ENCODE peak calls at places on chromosomes 1 and 21, in four cellular contexts. M is choroid plexus epithelial cell, C is endodermal cell, G is BJ. T is an unnamed sample.

GRCh38 chr1:247043406-247043805 is 35.2 kb downstream of the ZNF670 start:
- DNase-seq in M (no peak), C (no peak), G (no peak), T (no peak)

GRCh38 chr21:45818904-45819285 is 162.7 kb upstream of the COL6A1 start:
- DNase-seq in C (no peak), G (peak), M (peak), T (peak)

GRCh38 chr1:219466766-219467165 is 146.1 kb downstream of the ZC3H11B start:
- DNase-seq in G (no peak), C (no peak), M (no peak), T (no peak)

GRCh38 chr1:226497276-226497833 is 51.2 kb upstream of the STUM start:
- DNase-seq in G (no peak), M (no peak), C (no peak), T (no peak)

GRCh38 chr1:32351859-32352745 is 10.2 kb downstream of the FAM229A start:
- DNase-seq in G (no peak), C (no peak), M (peak), T (peak)

GRCh38 chr1:178267646-178268094 is 173.8 kb downstream of the RASAL2 start:
- DNase-seq in M (peak), G (no peak), C (peak), T (no peak)

GRCh38 chr1:27562483-27563406 is 41.2 kb downstream of the AHDC1 start:
- DNase-seq in G (no peak), C (no peak), M (no peak), T (no peak)

GRCh38 chr1:218584418-218585155 is 239.5 kb downstream of the TGFB2 start:
- DNase-seq in G (no peak), M (peak), C (no peak), T (no peak)

GRCh38 chr21:29367335-29367734 is 68.6 kb downstream of the BACH1 start:
- DNase-seq in C (peak), M (no peak), G (no peak), T (no peak)

GRCh38 chr21:36160850-36161178 is 4.2 kb downstream of the DOP1B start:
- DNase-seq in M (no peak), G (no peak), C (no peak), T (no peak)

GRCh38 chr1:77428068-77428467 is 146.2 kb downstream of the AK5 start:
- DNase-seq in M (no peak), G (no peak), C (no peak), T (no peak)

GRCh38 chr1:234755449-234755863 is 145.5 kb upstream of the IRF2BP2 start:
- DNase-seq in M (peak), C (no peak), G (peak), T (no peak)

GRCh38 chr1:167584581-167584980 is 31.0 kb upstream of the CREG1 start:
- DNase-seq in G (no peak), C (no peak), M (peak), T (no peak)

GRCh38 chr1:93179886-93180722 is at the start of gene TMED5:
- DNase-seq in C (peak), M (peak), G (peak), T (peak)

GRCh38 chr1:65995326-65995725 is 202.6 kb downstream of the PDE4B start:
- DNase-seq in G (no peak), C (no peak), M (no peak), T (no peak)
- H3K4me3 ChIP-seq in G (no peak), C (no peak), M (no peak), T (no peak)

DNA sequence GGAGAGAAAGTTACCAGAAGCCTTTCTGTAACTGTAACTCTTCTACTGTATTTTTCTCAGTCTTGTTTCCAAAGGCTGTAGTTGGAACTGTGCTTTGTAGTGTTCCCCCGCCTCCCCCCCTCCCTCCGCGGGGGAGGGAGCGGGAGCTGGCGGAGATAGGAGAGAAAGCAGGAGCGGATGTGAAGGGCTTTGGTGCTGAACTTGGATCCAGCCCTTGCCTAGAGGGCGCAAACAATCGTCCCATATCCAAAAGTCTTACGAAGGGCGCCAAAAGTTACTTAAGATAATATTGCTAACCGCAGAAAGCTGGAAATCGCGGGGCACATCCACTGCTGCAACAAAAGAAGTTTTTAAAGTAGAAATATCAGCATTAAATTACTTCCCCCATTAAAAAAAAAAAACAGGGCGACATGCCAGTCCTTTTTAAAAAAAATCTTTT is 2.4 kb upstream of the NFIA start:
- DNase-seq in G (peak), C (peak), M (peak), T (peak)
- H3K4me3 ChIP-seq in G (no peak), C (peak), M (peak), T (peak)

GRCh38 chr1:2316451-2316940 is 74.9 kb downstream of the MORN1 start:
- DNase-seq in M (peak), C (no peak), G (no peak), T (no peak)
- H3K4me3 ChIP-seq in M (no peak), C (no peak), G (no peak), T (no peak)

GRCh38 chr1:39406533-39407478 is 84.6 kb upstream of the BMP8A start:
- DNase-seq in M (peak), G (no peak), C (no peak), T (no peak)

GRCh38 chr1:39407889-39408640 is 83.4 kb upstream of the BMP8A start:
- DNase-seq in G (no peak), C (no peak), M (no peak), T (peak)

GRCh38 chr1:39408641-39409054 is 82.8 kb upstream of the BMP8A start:
- DNase-seq in C (peak), G (peak), M (peak), T (peak)

GRCh38 chr1:39409055-39409816 is 82.2 kb upstream of the BMP8A start:
- DNase-seq in G (no peak), C (peak), M (peak), T (peak)

GRCh38 chr1:39407496-39407888 is 83.9 kb upstream of the BMP8A start:
- DNase-seq in G (no peak), C (no peak), M (no peak), T (no peak)
- H3K4me3 ChIP-seq in G (no peak), C (peak), M (peak), T (peak)